ENCODE peak calls at places on chromosomes 11 and 22, in eight cellular contexts. One of them, this sample, is unnamed.

GRCh38 chr11:75014129-75014528 is 25.4 kb downstream of the NEU3 start:
- DNase-seq in astrocyte of the spinal cord: peak
- DNase-seq in kidney glomerular epithelial cell: peak
- DNase-seq in HEK293T: no peak
- DNase-seq in AG08396: peak
- DNase-seq in iris pigment epithelial cell: peak
- DNase-seq in adipocyte: peak
- DNase-seq in HT1080: peak
- DNase-seq in this sample: no peak

GRCh38 chr11:46120711-46121327 is 435 bp downstream of the PHF21A start:
- DNase-seq in HT1080: peak
- DNase-seq in astrocyte of the spinal cord: peak
- DNase-seq in kidney glomerular epithelial cell: peak
- DNase-seq in adipocyte: peak
- DNase-seq in AG08396: peak
- DNase-seq in iris pigment epithelial cell: peak
- DNase-seq in HEK293T: peak
- DNase-seq in this sample: peak

GRCh38 chr22:46675479-46675878 is 55.3 kb downstream of the GRAMD4 start:
- DNase-seq in astrocyte of the spinal cord: no peak
- DNase-seq in AG08396: no peak
- DNase-seq in iris pigment epithelial cell: no peak
- DNase-seq in adipocyte: no peak
- DNase-seq in kidney glomerular epithelial cell: no peak
- DNase-seq in HEK293T: no peak
- DNase-seq in HT1080: no peak
- DNase-seq in this sample: no peak

GRCh38 chr11:64146036-64146943 is 19.6 kb downstream of the MACROD1 start:
- DNase-seq in HEK293T: peak
- DNase-seq in AG08396: peak
- DNase-seq in HT1080: peak
- DNase-seq in adipocyte: peak
- DNase-seq in astrocyte of the spinal cord: no peak
- DNase-seq in kidney glomerular epithelial cell: peak
- DNase-seq in iris pigment epithelial cell: peak
- DNase-seq in this sample: peak

GRCh38 chr11:43316451-43316850 is 4.7 kb downstream of the API5 start:
- DNase-seq in astrocyte of the spinal cord: peak
- DNase-seq in HEK293T: no peak
- DNase-seq in adipocyte: peak
- DNase-seq in HT1080: peak
- DNase-seq in iris pigment epithelial cell: peak
- DNase-seq in kidney glomerular epithelial cell: peak
- DNase-seq in AG08396: peak
- DNase-seq in this sample: no peak

GRCh38 chr11:124807201-124807600 is 7.0 kb upstream of the MSANTD2 start:
- DNase-seq in HT1080: no peak
- DNase-seq in iris pigment epithelial cell: no peak
- DNase-seq in AG08396: no peak
- DNase-seq in HEK293T: no peak
- DNase-seq in kidney glomerular epithelial cell: no peak
- DNase-seq in astrocyte of the spinal cord: no peak
- DNase-seq in adipocyte: no peak
- DNase-seq in this sample: no peak

GRCh38 chr11:116294630-116295029 is 478.2 kb downstream of the BUD13 start:
- DNase-seq in HEK293T: no peak
- DNase-seq in AG08396: no peak
- DNase-seq in iris pigment epithelial cell: peak
- DNase-seq in astrocyte of the spinal cord: peak
- DNase-seq in adipocyte: peak
- DNase-seq in HT1080: no peak
- DNase-seq in kidney glomerular epithelial cell: peak
- DNase-seq in this sample: no peak

GRCh38 chr11:444397-445144 is 2.8 kb upstream of the ANO9 start:
- DNase-seq in adipocyte: peak
- DNase-seq in AG08396: no peak
- DNase-seq in kidney glomerular epithelial cell: peak
- DNase-seq in HEK293T: no peak
- DNase-seq in iris pigment epithelial cell: peak
- DNase-seq in HT1080: no peak
- DNase-seq in astrocyte of the spinal cord: peak
- DNase-seq in this sample: no peak

GRCh38 chr11:109728056-109728455 is 306.1 kb downstream of the C11orf87 start:
- DNase-seq in HEK293T: no peak
- DNase-seq in AG08396: no peak
- DNase-seq in astrocyte of the spinal cord: no peak
- DNase-seq in kidney glomerular epithelial cell: peak
- DNase-seq in adipocyte: no peak
- DNase-seq in iris pigment epithelial cell: peak
- DNase-seq in HT1080: peak
- DNase-seq in this sample: no peak

GRCh38 chr22:28181332-28181731 is 262.3 kb upstream of the PITPNB start:
- DNase-seq in HEK293T: no peak
- DNase-seq in HT1080: no peak
- DNase-seq in kidney glomerular epithelial cell: peak
- DNase-seq in AG08396: peak
- DNase-seq in astrocyte of the spinal cord: no peak
- DNase-seq in iris pigment epithelial cell: peak
- DNase-seq in adipocyte: peak
- DNase-seq in this sample: no peak

This sample was measured in substantia nigra.